ENCODE peak calls at places on chromosome 18, in nine cellular contexts. F is AG04450; J is H54; Q is activated T-helper 1 cell treated with anti-CD3 and anti-CD28 coated beads, Interleukin-2, amount 50 U/mL, for 16 hours; E is NCI-H345; W is pulmonary artery endothelial cell; X is stimulated activated CD4-positive, alpha-beta T cell treated with anti-CD3 and anti-CD28 coated beads, Interleukin-2, amount 100 ng/mL, for 48 hours; O is A172; P is activated CD8-positive, alpha-beta T cell treated with anti-CD3 and anti-CD28 coated beads, Interleukin-2, amount 10 ng/mL, durations not matched to agents 7 days and 5 days. Y is an unnamed sample.

GRCh38 chr18:23225518-23225917 is 90.2 kb downstream of the CABLES1 start:
- DNase-seq in F (peak), J (peak), Q (no peak), E (no peak), W (no peak), X (no peak), O (peak), P (no peak), Y (peak)

GRCh38 chr18:47420130-47420529 is 168.7 kb upstream of the SKOR2 start:
- DNase-seq in F (no peak), J (no peak), Q (no peak), E (no peak), W (no peak), X (no peak), O (no peak), P (no peak), Y (no peak)

GRCh38 chr18:55452123-55452611 is 135.8 kb downstream of the TCF4 start:
- DNase-seq in F (no peak), J (no peak), Q (no peak), E (peak), W (no peak), X (no peak), O (no peak), P (no peak), Y (peak)

GRCh38 chr18:12628706-12629702 is 28.9 kb downstream of the SPIRE1 start:
- DNase-seq in F (peak), J (no peak), Q (no peak), E (no peak), W (no peak), X (no peak), O (peak), P (no peak), Y (no peak)

GRCh38 chr18:50093366-50093765 is 101.6 kb downstream of the MYO5B start:
- DNase-seq in F (no peak), J (no peak), Q (no peak), E (no peak), W (no peak), X (no peak), O (no peak), P (no peak), Y (no peak)

GRCh38 chr18:32888311-32888710 is 115.5 kb upstream of the KLHL14 start:
- DNase-seq in F (no peak), J (no peak), Q (no peak), E (no peak), W (no peak), X (no peak), O (no peak), P (no peak), Y (no peak)

GRCh38 chr18:68935686-68936085 is 137.8 kb downstream of the CCDC102B start:
- DNase-seq in F (no peak), J (no peak), Q (no peak), E (no peak), W (no peak), X (no peak), O (no peak), P (no peak), Y (no peak)

GRCh38 chr18:23722646-23723045 is 33.4 kb downstream of the LAMA3 start:
- DNase-seq in F (no peak), J (no peak), Q (no peak), E (no peak), W (no peak), X (no peak), O (no peak), P (no peak), Y (no peak)

GRCh38 chr18:21672868-21673267 is 31.7 kb downstream of the ABHD3 start:
- DNase-seq in F (no peak), J (peak), Q (no peak), E (no peak), W (no peak), X (no peak), O (peak), P (no peak), Y (peak)

GRCh38 chr18:78873916-78874505 is 105.6 kb upstream of the SALL3 start:
- DNase-seq in F (no peak), J (no peak), Q (no peak), E (no peak), W (no peak), X (no peak), O (no peak), P (no peak), Y (no peak)